ENCODE peak calls at places on chromosomes 7 and 10, in four cellular contexts. H, W, F and J are unnamed samples.
A peak's percentile ranks its signal among the peaks of the same experiment; 100 is the strongest.

GRCh38 chr7:118214051-118214832 is 10.3 kb upstream of the ANKRD7 start:
- DNase-seq in H (peak; percentile 3), W (peak; percentile 58), F (peak; percentile 47), J (peak; percentile 2)

GRCh38 chr7:145360511-145361100 is 524.8 kb upstream of the TPK1 start:
- DNase-seq in H (no peak), W (no peak), F (no peak), J (no peak)

GRCh38 chr7:131225619-131226101 is 102.0 kb upstream of the MKLN1 start:
- DNase-seq in H (no peak), W (peak; percentile 28), F (peak; percentile 69), J (no peak)

GRCh38 chr10:8758029-8758428 is 703.5 kb downstream of the GATA3 start:
- DNase-seq in H (no peak), W (no peak), F (no peak), J (no peak)

GRCh38 chr7:98282727-98283126 is 1.2 kb downstream of the BRI3 start:
- DNase-seq in H (no peak), W (no peak), F (no peak), J (no peak)

GRCh38 chr7:128812514-128813168 is 17.6 kb upstream of the FLNC start:
- DNase-seq in H (no peak), W (peak; percentile 71), F (no peak), J (no peak)

GRCh38 chr10:114632869-114633715 is 25.0 kb downstream of the ABLIM1 start:
- DNase-seq in H (peak; percentile 61), W (no peak), F (peak; percentile 48), J (peak; percentile 83)

GRCh38 chr7:91407942-91408341 is 143.7 kb downstream of the FZD1 start:
- DNase-seq in H (no peak), W (no peak), F (no peak), J (no peak)

GRCh38 chr10:77417359-77417758 is 220.2 kb downstream of the KCNMA1 start:
- DNase-seq in H (no peak), W (no peak), F (no peak), J (no peak)

GRCh38 chr10:133614830-133615580 is 11.6 kb downstream of the FRG2B start:
- DNase-seq in H (no peak), W (no peak), F (no peak), J (no peak)

GRCh38 chr7:7639847-7640220 is 718 bp upstream of the UMAD1 start:
- DNase-seq in H (no peak), W (no peak), F (no peak), J (no peak)

GRCh38 chr7:80918406-80918805 is 445 bp downstream of the SEMA3C start:
- DNase-seq in H (no peak), W (no peak), F (no peak), J (no peak)

GRCh38 chr7:114944742-114945625 is 23.1 kb downstream of the MDFIC start:
- DNase-seq in H (peak; percentile 85), W (peak; percentile 31), F (peak; percentile 51), J (peak; percentile 57)

GRCh38 chr10:119667562-119668328 is 16.6 kb downstream of the BAG3 start:
- DNase-seq in H (peak; percentile 92), W (peak; percentile 74), F (peak; percentile 57), J (peak; percentile 79)

GRCh38 chr7:22194633-22195273 is 162.2 kb downstream of the RAPGEF5 start:
- DNase-seq in H (no peak), W (no peak), F (no peak), J (no peak)

GRCh38 chr7:22192778-22193177 is 164.2 kb downstream of the RAPGEF5 start:
- DNase-seq in H (no peak), W (no peak), F (no peak), J (no peak)

GRCh38 chr7:22195402-22195801 is 161.6 kb downstream of the RAPGEF5 start:
- DNase-seq in H (no peak), W (no peak), F (no peak), J (no peak)

GRCh38 chr7:22190736-22191135 is 166.2 kb downstream of the RAPGEF5 start:
- DNase-seq in H (no peak), W (no peak), F (no peak), J (no peak)

GRCh38 chr7:22193361-22194016 is 163.5 kb downstream of the RAPGEF5 start:
- DNase-seq in H (no peak), W (no peak), F (no peak), J (no peak)
- H3K4me3 ChIP-seq in H (peak overlapping the region; percentile 26), W (peak overlapping the region; percentile 17), F (no peak overlapping the region), J (peak overlapping the region; percentile 7)

GRCh38 chr7:12765431-12766100 is 78.1 kb downstream of the ARL4A start:
- DNase-seq in H (no peak), W (no peak), F (no peak), J (no peak)
- TF ChIP-seq CTCF in H (no peak), W (no peak), F (no peak), J (no peak)

DNA sequence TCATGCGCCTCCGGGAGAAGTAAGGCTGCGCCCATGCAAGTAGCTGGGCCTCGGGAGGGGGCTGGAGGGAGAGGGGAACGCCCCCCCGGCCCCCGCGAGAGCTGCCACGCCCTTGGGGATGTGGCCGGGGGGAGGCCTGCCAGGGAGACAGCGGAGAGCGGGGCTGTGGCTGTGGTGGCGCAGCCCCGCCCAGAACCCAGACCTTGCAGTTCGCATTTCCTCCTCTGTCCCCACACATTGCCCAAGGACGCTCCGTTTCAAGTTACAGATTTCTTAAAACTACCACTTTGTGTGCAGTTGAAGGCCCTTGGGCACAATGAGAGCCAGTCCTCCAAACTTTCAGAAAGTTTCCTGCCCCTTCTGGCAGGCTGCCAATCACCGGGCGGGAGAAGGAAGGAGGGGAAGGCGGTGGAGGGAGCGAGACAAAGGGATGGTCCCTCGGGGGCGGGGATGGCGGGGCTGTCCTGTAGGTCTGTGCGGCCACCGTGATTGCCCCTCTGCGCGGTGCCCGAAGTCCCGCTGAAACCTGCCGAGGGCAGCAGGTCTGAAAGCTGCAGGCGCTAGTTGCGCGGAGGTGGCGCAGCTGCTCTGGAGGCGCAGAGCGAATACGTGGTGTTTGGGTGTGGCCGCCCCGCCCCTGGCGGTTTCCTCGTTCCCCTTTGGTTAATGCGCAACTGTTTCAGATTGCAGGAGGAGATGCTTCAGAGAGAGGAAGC is 2.1 kb downstream of the VIM start:
- DNase-seq in H (no peak), W (peak; percentile 82), F (peak; percentile 91), J (no peak)
- H3K4me3 ChIP-seq in H (peak overlapping the region; percentile 90), W (peak overlapping the region; percentile 74), F (peak overlapping the region; percentile 99), J (peak overlapping the region; percentile 95)

DNA sequence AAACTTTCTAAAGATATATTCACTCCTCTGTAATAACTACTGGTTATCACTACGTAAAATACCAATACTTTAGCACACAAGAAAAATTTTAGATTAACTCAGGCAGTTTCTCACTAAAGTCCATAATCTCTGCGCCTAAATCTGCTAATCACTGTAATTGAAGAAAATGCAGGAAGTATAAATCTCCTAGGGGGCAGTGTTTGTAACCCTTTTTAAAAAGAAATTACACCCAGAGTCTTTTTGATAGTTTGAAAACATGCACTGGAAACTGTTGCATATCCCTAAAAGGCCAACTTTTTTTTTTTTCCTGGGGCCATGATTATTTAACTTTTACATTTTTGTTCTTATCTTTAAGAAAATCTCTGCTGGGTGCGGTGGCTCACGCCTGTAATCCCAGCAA is 209.6 kb downstream of the KIAA1217 start:
- DNase-seq in H (no peak), W (no peak), F (no peak), J (no peak)
- TF ChIP-seq CTCF in H (no peak), W (no peak), F (no peak), J (no peak)

GRCh38 chr10:17234541-17234940 is 6.5 kb downstream of the VIM start:
- DNase-seq in H (no peak), W (no peak), F (no peak), J (no peak)
- H3K4me3 ChIP-seq in H (peak overlapping the region; percentile 90), W (no peak overlapping the region), F (no peak overlapping the region), J (peak overlapping the region; percentile 95)

GRCh38 chr10:83990126-83990525 is 149.2 kb upstream of the GHITM start:
- DNase-seq in H (no peak), W (no peak), F (no peak), J (no peak)

GRCh38 chr10:83994351-83994750 is 145.0 kb upstream of the GHITM start:
- DNase-seq in H (no peak), W (no peak), F (no peak), J (no peak)

GRCh38 chr10:83988435-83988834 is 150.9 kb upstream of the GHITM start:
- DNase-seq in H (no peak), W (no peak), F (no peak), J (no peak)

GRCh38 chr10:83995932-83996331 is 143.4 kb upstream of the GHITM start:
- DNase-seq in H (no peak), W (no peak), F (no peak), J (no peak)

DNA sequence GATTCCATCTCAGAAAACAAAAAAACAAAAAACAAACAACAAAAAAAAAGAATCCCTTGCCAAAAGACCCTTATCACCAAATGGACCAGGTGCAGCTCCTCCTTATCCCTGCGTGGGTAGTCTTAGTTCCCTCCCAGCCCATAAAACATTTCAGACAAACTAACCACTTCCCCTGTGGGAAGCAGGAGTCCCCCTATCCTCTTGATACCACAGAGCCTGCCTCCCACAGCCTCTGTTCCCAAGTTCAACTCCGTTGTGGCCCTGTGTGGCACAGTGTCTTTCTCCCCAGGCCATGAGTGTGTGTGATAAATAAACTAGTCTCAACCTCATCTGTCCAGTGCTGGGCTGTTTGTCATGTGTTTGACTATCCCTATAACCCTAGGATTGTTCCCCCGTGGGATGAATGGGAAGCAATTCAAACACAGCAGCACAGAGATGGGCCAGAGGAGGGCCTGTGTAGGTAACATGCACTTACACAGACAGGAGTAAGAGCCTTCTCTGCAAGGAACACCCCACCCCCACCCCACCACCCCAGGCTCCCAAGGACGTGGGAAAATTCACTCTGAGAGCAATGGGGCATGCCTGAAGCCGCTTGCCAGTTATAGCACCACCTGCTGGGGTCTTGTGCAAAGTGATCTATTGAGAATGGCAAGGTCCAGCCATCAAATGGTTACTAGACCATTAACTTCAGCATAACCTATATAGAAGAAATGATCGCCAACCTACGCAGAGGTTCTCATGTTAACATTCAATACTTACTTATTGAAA is 147.1 kb upstream of the GHITM start:
- DNase-seq in H (no peak), W (no peak), F (no peak), J (no peak)
- TF ChIP-seq CTCF in H (peak; percentile 21), W (no peak), F (no peak), J (no peak)

GRCh38 chr10:91017202-91017601 is 96.3 kb upstream of the ANKRD1 start:
- DNase-seq in H (no peak), W (no peak), F (no peak), J (no peak)
- H3K4me3 ChIP-seq in H (no peak overlapping the region), W (no peak overlapping the region), F (no peak overlapping the region), J (no peak overlapping the region)